ENCODE peak calls at places on chromosome 5, in four cellular contexts. E is uterus, W is GM23338, K is cardiac muscle cell. I is an unnamed sample.

GRCh38 chr5:140801494-140801841 is 611 bp downstream of the PCDHA3 start:
- DNase-seq in E (no peak), W (peak; percentile 58), K (no peak), I (no peak)

GRCh38 chr5:168683247-168683926 is 104.2 kb upstream of the PANK3 start:
- DNase-seq in E (no peak), W (no peak), K (no peak), I (no peak)

GRCh38 chr5:78560456-78560855 is 88.1 kb downstream of the LHFPL2 start:
- DNase-seq in E (no peak), W (no peak), K (no peak), I (no peak)

GRCh38 chr5:57832873-57833272 is 350.3 kb upstream of the ACTBL2 start:
- DNase-seq in E (no peak), W (no peak), K (no peak), I (no peak)

GRCh38 chr5:149828161-149829011 is 98.3 kb downstream of the PPARGC1B start:
- DNase-seq in E (peak; percentile 87), W (peak; percentile 97), K (peak; percentile 97), I (peak; percentile 66)

GRCh38 chr5:40775846-40776657 is 20.3 kb upstream of the TTC33 start:
- DNase-seq in E (no peak), W (no peak), K (no peak), I (no peak)

GRCh38 chr5:143893638-143894037 is 81.7 kb downstream of the HMHB1 start:
- DNase-seq in E (no peak), W (no peak), K (no peak), I (no peak)

GRCh38 chr5:181064987-181065386 is 24.9 kb downstream of the BTNL9 start:
- DNase-seq in E (no peak), W (no peak), K (no peak), I (no peak)

GRCh38 chr5:5183933-5184332 is 43.8 kb downstream of the ADAMTS16 start:
- DNase-seq in E (no peak), W (peak; percentile 29), K (no peak), I (no peak)

GRCh38 chr5:91269198-91269597 is 113.9 kb downstream of the ARRDC3 start:
- DNase-seq in E (no peak), W (no peak), K (peak; percentile 43), I (no peak)

GRCh38 chr5:137621861-137622823 is 113.7 kb downstream of the KLHL3 start:
- DNase-seq in E (no peak), W (no peak), K (peak; percentile 37), I (no peak)

DNA sequence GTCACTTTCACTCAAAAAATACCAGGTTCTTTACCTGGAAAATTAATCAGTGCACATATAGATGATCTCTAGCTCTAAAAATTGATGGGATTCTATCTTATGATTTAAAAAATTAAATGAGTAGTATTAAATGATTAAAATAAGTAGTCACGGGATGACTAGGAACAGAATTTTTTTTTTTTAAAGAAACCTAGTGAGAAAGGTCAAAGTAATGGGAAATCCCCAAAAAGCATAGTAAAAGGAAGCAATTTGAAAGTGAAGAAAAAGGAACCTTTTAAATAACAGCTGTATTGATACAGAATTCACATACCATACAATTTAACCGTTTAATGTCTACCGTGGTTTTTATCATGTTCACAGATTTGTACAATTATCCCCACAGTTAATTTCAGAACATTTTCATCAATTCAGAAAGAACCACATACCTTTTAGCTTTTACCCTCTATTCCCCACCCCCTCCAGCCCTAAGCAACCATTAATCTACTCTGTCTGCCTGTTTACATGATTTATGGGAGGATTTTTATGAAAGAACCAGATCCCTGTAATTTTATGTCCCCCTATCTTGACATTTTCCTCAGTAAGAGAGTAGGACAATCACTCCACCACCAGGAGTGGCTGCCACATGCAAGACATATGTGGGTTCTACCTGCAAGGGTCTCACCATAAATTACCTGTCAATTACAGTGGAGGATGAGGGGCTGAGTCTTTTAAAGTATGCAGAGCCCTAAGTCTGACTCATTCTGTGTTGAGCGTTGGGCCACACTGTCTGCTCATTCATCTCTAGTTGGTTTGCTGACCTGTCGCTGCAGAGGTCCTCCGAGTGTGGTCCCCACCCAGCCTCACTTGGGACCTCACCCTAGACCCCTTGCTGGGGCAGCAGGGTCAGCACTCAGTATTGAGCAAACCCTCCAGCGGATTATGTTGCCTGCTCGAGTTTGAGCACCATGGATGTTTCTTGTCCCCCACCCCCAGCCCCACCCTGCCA is 16.0 kb downstream of the ANKRD33B start:
- DNase-seq in E (no peak), W (no peak), K (no peak), I (no peak)
- H3K4me1 ChIP-seq in E (peaks cover 5% of the 10 kb centered on the region), W (peaks cover 8% of the 10 kb centered on the region), K (peaks cover 23% of the 10 kb centered on the region), I (peaks cover 30% of the 10 kb centered on the region)

GRCh38 chr5:851553-851952 is 767 bp upstream of the ZDHHC11 start:
- DNase-seq in E (no peak), W (no peak), K (no peak), I (no peak)

GRCh38 chr5:851076-851475 is 290 bp upstream of the ZDHHC11 start:
- DNase-seq in E (no peak), W (no peak), K (no peak), I (no peak)

GRCh38 chr5:850511-851006 is at the start of gene ZDHHC11:
- DNase-seq in E (peak; percentile 13), W (peak; percentile 37), K (no peak), I (no peak)

GRCh38 chr5:848671-849111 is 2.1 kb downstream of the ZDHHC11 start:
- DNase-seq in E (no peak), W (no peak), K (no peak), I (no peak)

GRCh38 chr5:849651-850301 is 1.0 kb downstream of the ZDHHC11 start:
- DNase-seq in E (peak; percentile 14), W (peak; percentile 35), K (peak; percentile 18), I (peak; percentile 46)
- H3K4me3 ChIP-seq in E (no peak overlapping the region), W (no peak overlapping the region), K (no peak overlapping the region), I (no peak overlapping the region)

GRCh38 chr5:96934695-96935555 is 955 bp upstream of the LNPEP start:
- DNase-seq in E (peak; percentile 93), W (peak; percentile 90), K (peak; percentile 97), I (peak; percentile 98)

GRCh38 chr5:96936431-96937221 is 746 bp downstream of the LNPEP start:
- DNase-seq in E (peak; percentile 31), W (peak; percentile 53), K (no peak), I (peak; percentile 37)

GRCh38 chr5:96933764-96934163 is 2.1 kb upstream of the LNPEP start:
- DNase-seq in E (no peak), W (no peak), K (no peak), I (no peak)

GRCh38 chr5:96934291-96934694 is 1.6 kb upstream of the LNPEP start:
- DNase-seq in E (no peak), W (no peak), K (no peak), I (no peak)

DNA sequence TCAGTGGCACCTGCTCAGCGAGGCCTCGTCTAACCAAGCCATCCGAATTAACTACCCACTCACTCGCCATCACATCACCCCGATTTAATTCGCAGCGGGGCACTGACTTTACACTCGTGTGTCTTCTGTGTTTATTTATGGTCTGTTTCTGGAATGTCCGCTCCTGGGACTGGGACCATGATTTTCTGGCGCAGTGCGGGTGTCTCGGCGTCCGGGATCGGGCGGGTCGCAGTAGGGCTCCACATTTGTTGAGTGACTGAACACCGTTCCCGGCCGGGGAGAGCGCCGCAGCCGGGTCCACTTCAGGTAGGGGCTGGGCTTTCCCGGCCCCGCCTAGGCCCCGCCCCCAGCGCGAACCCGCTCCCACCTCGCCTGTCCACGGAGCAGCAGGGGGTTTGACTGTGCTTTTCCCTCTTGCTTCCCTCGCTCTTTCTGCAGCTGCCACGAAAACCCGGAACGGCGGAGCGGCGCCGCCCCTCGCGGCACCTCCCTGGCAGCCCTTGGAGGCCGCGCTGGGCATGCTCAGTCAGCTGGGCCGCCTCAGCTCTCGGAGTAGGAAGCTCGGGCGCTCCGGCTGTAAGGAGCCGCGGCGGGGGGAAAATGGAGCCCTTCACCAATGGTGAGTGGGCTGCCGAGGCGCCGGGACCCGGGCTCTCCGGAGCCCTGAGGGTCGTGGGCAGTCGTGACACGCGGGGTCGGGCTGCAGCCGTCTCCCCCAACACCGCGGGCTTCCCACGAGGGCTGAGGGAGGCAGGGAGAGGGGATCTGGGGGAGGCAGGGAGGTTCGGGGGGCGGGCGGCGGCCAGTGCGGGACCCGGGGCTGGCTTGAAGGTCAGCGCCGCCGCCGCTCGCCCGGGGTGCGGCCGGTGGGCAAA is at the start of gene LNPEP:
- DNase-seq in E (peak; percentile 97), W (peak; percentile 96), K (peak; percentile 98), I (peak; percentile 94)
- H3K4me1 ChIP-seq in E (no peaks in the 10 kb centered on the region), W (peaks cover 19% of the 10 kb centered on the region), K (peaks cover 45% of the 10 kb centered on the region), I (peaks cover 72% of the 10 kb centered on the region)

GRCh38 chr5:61408476-61409168 is 76.6 kb downstream of the ZSWIM6 start:
- DNase-seq in E (peak; percentile 99), W (peak; percentile 98), K (peak; percentile 100), I (peak; percentile 97)
- H3K4me3 ChIP-seq in E (peak overlapping the region; percentile 8), W (peak overlapping the region; percentile 48), K (peak overlapping the region; percentile 3), I (no peak overlapping the region)

GRCh38 chr5:172770374-172770674 is 671 bp downstream of the DUSP1 start:
- DNase-seq in E (no peak), W (no peak), K (no peak), I (no peak)

GRCh38 chr5:172770675-172771438 is at the start of gene DUSP1:
- DNase-seq in E (peak; percentile 100), W (peak; percentile 97), K (peak; percentile 100), I (peak; percentile 97)

GRCh38 chr5:172768573-172769323 is 2.2 kb downstream of the DUSP1 start:
- DNase-seq in E (peak; percentile 53), W (no peak), K (peak; percentile 76), I (peak; percentile 70)

GRCh38 chr5:172769324-172769597 is 1.7 kb downstream of the DUSP1 start:
- DNase-seq in E (no peak), W (no peak), K (no peak), I (no peak)

GRCh38 chr5:172769598-172770373 is 1.2 kb downstream of the DUSP1 start:
- DNase-seq in E (peak; percentile 58), W (peak; percentile 31), K (peak; percentile 66), I (peak; percentile 52)
- H3K4me1 ChIP-seq in E (peaks cover 3% of the 10 kb centered on the region), W (peaks cover 15% of the 10 kb centered on the region), K (peaks cover 22% of the 10 kb centered on the region), I (peaks cover 71% of the 10 kb centered on the region)

GRCh38 chr5:73198833-73199592 is 26.0 kb downstream of the TMEM174 start:
- DNase-seq in E (no peak), W (no peak), K (no peak), I (no peak)

GRCh38 chr5:73204302-73204701 is 31.3 kb downstream of the TMEM174 start:
- DNase-seq in E (no peak), W (no peak), K (no peak), I (no peak)

GRCh38 chr5:73204733-73205132 is 31.7 kb downstream of the TMEM174 start:
- DNase-seq in E (no peak), W (no peak), K (no peak), I (no peak)

GRCh38 chr5:73199671-73200070 is 26.7 kb downstream of the TMEM174 start:
- DNase-seq in E (no peak), W (no peak), K (no peak), I (no peak)

GRCh38 chr5:73201547-73202513 is 28.8 kb downstream of the TMEM174 start:
- DNase-seq in E (peak; percentile 46), W (peak; percentile 94), K (peak; percentile 80), I (peak; percentile 58)
- H3K4me3 ChIP-seq in E (no peak overlapping the region), W (peak overlapping the region; percentile 21), K (no peak overlapping the region), I (no peak overlapping the region)

I was measured in CD4-positive, alpha-beta memory T cell.